ENCODE peak calls at places on chromosome 1, in nine cellular contexts. A is hippocampal formation; N is GM10248; C is dermis blood vessel endothelial cell; T is renal cortical epithelial cell; P is stimulated activated CD8-positive, alpha-beta memory T cell treated with anti-CD3 and anti-CD28 coated beads, Interleukin-15, amount 100 ng/mL, for 1 hour; E is breast epithelium; G is stimulated activated CD4-positive, alpha-beta T cell treated with anti-CD3 and anti-CD28 coated beads, Interleukin-1b, Interleukin-23, amount 100 ng/mL, for 1 hour; I is Calu3. O is an unnamed sample.

GRCh38 chr1:168918860-168919741 is 187.4 kb upstream of the ATP1B1 start:
- DNase-seq in A (peak), N (no peak), C (peak), T (peak), P (no peak), E (no peak), G (no peak), I (peak), O (no peak)

GRCh38 chr1:219938706-219939105 is 10.3 kb upstream of the SLC30A10 start:
- DNase-seq in A (no peak), N (no peak), C (no peak), T (peak), P (no peak), E (no peak), G (no peak), I (no peak), O (no peak)

GRCh38 chr1:190205713-190206112 is 272.0 kb downstream of the BRINP3 start:
- DNase-seq in A (no peak), N (no peak), C (no peak), T (no peak), P (no peak), E (no peak), G (no peak), I (no peak), O (no peak)

GRCh38 chr1:178609015-178609414 is 96.1 kb downstream of the TEX35 start:
- DNase-seq in A (no peak), N (no peak), C (no peak), T (peak), P (no peak), E (no peak), G (no peak), I (no peak), O (no peak)

GRCh38 chr1:206834711-206835110 is 30.7 kb upstream of the IL20 start:
- DNase-seq in A (no peak), N (no peak), C (no peak), T (no peak), P (no peak), E (no peak), G (no peak), I (no peak), O (no peak)

GRCh38 chr1:7403265-7404045 is 367.6 kb upstream of the VAMP3 start:
- DNase-seq in A (no peak), N (no peak), C (no peak), T (peak), P (no peak), E (peak), G (no peak), I (no peak), O (no peak)

GRCh38 chr1:9591669-9592509 is 3.2 kb downstream of the TMEM201 start:
- DNase-seq in A (no peak), N (no peak), C (no peak), T (no peak), P (no peak), E (no peak), G (no peak), I (no peak), O (no peak)

GRCh38 chr1:209625205-209625549 is 27.0 kb downstream of the LAMB3 start:
- DNase-seq in A (no peak), N (no peak), C (no peak), T (peak), P (no peak), E (no peak), G (no peak), I (no peak), O (no peak)

GRCh38 chr1:197915797-197916686 is 1.1 kb upstream of the LHX9 start:
- DNase-seq in A (no peak), N (no peak), C (peak), T (no peak), P (no peak), E (no peak), G (no peak), I (peak), O (no peak)

GRCh38 chr1:179583869-179584268 is 7.8 kb upstream of the TDRD5 start:
- DNase-seq in A (no peak), N (no peak), C (no peak), T (peak), P (no peak), E (no peak), G (no peak), I (no peak), O (no peak)